ENCODE peak calls at places on chromosomes 12 and 14, in nine cellular contexts. G is left colon; R is activated gamma-delta T cell treated with anti-CD3 and anti-CD28 coated beads, Interleukin-2, amount 50 U/mL, for 16 hours; U is ACHN; Y is spleen; C is CD8-positive, alpha-beta T cell; X is glutamatergic neuron; I is hippocampal formation; L is HTR-8/SVneo. P is an unnamed sample.

GRCh38 chr14:100383727-100384158 is 60.6 kb downstream of the SLC25A47 start:
- DNase-seq in C (peak; percentile 55), X (peak; percentile 84), L (peak; percentile 76), G (peak; percentile 74), U (peak; percentile 61), I (no peak), Y (peak; percentile 90), R (peak; percentile 44), P (peak; percentile 77)

GRCh38 chr14:73741386-73741875 is 27.2 kb upstream of the PNMA1 start:
- DNase-seq in X (no peak), G (peak; percentile 83), R (no peak), C (peak; percentile 61), I (peak; percentile 22), U (peak; percentile 71), Y (peak; percentile 90), L (peak; percentile 98), P (peak; percentile 92)

GRCh38 chr14:89298056-89298834 is 118.8 kb downstream of the FOXN3 start:
- DNase-seq in C (no peak), R (no peak), Y (no peak), U (no peak), X (no peak), L (no peak), I (no peak), G (no peak), P (no peak)

GRCh38 chr12:47941475-47942326 is 21.7 kb upstream of the TMEM106C start:
- DNase-seq in Y (no peak), R (no peak), G (no peak), U (peak; percentile 70), L (no peak), I (no peak), C (no peak), X (no peak), P (no peak)

GRCh38 chr14:73472182-73473114 is 14.1 kb upstream of the NUMB start:
- DNase-seq in G (no peak), I (peak; percentile 90), U (peak; percentile 66), X (no peak), R (no peak), L (peak; percentile 92), C (no peak), Y (no peak), P (no peak)

GRCh38 chr14:83217492-83217891 is 1683.8 kb upstream of the SEL1L start:
- DNase-seq in L (peak; percentile 3), Y (no peak), X (no peak), R (no peak), I (no peak), G (peak; percentile 6), U (no peak), C (no peak), P (no peak)

GRCh38 chr14:92481386-92481785 is 32.2 kb upstream of the RIN3 start:
- DNase-seq in I (no peak), L (no peak), Y (no peak), X (no peak), C (no peak), G (no peak), R (no peak), U (peak; percentile 18), P (no peak)

GRCh38 chr12:120242275-120242799 is 23.2 kb downstream of the PXN start:
- DNase-seq in I (no peak), R (no peak), G (no peak), U (no peak), L (no peak), Y (no peak), X (no peak), C (no peak), P (no peak)

GRCh38 chr12:51393676-51394545 is 2.7 kb upstream of the GALNT6 start:
- DNase-seq in X (no peak), U (no peak), Y (no peak), I (no peak), C (peak; percentile 47), G (peak; percentile 23), L (peak; percentile 43), R (peak; percentile 38), P (no peak)

GRCh38 chr12:109710747-109711595 is 2.7 kb upstream of the FAM222A start:
- DNase-seq in G (no peak), Y (no peak), C (no peak), R (no peak), U (no peak), L (no peak), X (no peak), I (no peak), P (no peak)

GRCh38 chr14:78633747-78634146 is 463.6 kb downstream of the NRXN3 start:
- DNase-seq in I (peak; percentile 57), L (no peak), U (no peak), G (no peak), R (no peak), X (peak; percentile 22), C (no peak), Y (no peak), P (no peak)

GRCh38 chr12:20486233-20486632 is 117.9 kb downstream of the PDE3A start:
- DNase-seq in C (no peak), R (no peak), I (no peak), G (no peak), L (no peak), Y (no peak), X (no peak), U (no peak), P (no peak)